ENCODE peak calls at places on chromosomes 7 and 10, in six cellular contexts. M is lower lobe of right lung, T is uterus, Z is left ventricle myocardium inferior, E is thoracic aorta, B is RWPE2. G is an unnamed sample. For H3K27me3, the result is how much of the 10 kb centered on the place peaks cover.

GRCh38 chr7:106952658-106953231 is 87.7 kb downstream of the PIK3CG start:
- DNase-seq in T (no peak), B (no peak), E (no peak), Z (peak), M (peak), G (peak)

GRCh38 chr7:152520861-152521302 is 85.1 kb upstream of the KMT2C start:
- DNase-seq in M (no peak), B (no peak), E (no peak), Z (no peak), T (no peak), G (no peak)

GRCh38 chr7:155222578-155222977 is 75.1 kb upstream of the INSIG1 start:
- DNase-seq in T (no peak), E (no peak), Z (no peak), M (no peak), B (no peak), G (no peak)

GRCh38 chr7:37311282-37311868 is 137.3 kb downstream of the ELMO1 start:
- DNase-seq in T (no peak), B (no peak), E (no peak), Z (no peak), M (peak), G (no peak)

GRCh38 chr7:42456756-42457276 is 219.8 kb upstream of the GLI3 start:
- DNase-seq in M (no peak), E (no peak), B (no peak), Z (no peak), T (no peak), G (no peak)

GRCh38 chr7:135164357-135165021 is 6.0 kb downstream of the CYREN start:
- DNase-seq in E (no peak), T (no peak), Z (no peak), M (no peak), B (no peak), G (no peak)

GRCh38 chr10:35342381-35342780 is 6.1 kb downstream of the CCNY start:
- DNase-seq in Z (no peak), T (no peak), B (no peak), E (no peak), M (no peak), G (no peak)

GRCh38 chr7:26156454-26157365 is 4.7 kb downstream of the NFE2L3 start:
- DNase-seq in M (no peak), E (no peak), B (no peak), Z (no peak), T (no peak), G (peak)

GRCh38 chr10:566241-566885 is 123.1 kb downstream of the DIP2C start:
- DNase-seq in Z (no peak), M (peak), B (no peak), E (no peak), T (no peak), G (no peak)

GRCh38 chr10:110591760-110592159 is 24.3 kb downstream of the SMC3 start:
- DNase-seq in T (no peak), Z (no peak), M (no peak), B (no peak), E (no peak), G (no peak)

GRCh38 chr10:80579370-80579769 is 41.7 kb downstream of the SH2D4B start:
- DNase-seq in E (no peak), M (no peak), Z (no peak), T (no peak), B (no peak), G (no peak)

GRCh38 chr7:111752022-111752582 is 189.8 kb upstream of the IMMP2L start:
- DNase-seq in M (peak), E (no peak), Z (peak), T (peak), B (no peak), G (peak)

GRCh38 chr7:51647931-51648351 is 331.3 kb upstream of the COBL start:
- DNase-seq in Z (no peak), T (no peak), E (no peak), M (no peak), B (peak), G (peak)

GRCh38 chr7:617614-618538 is 98.2 kb upstream of the PDGFA start:
- DNase-seq in M (no peak), B (no peak), E (no peak), T (no peak), Z (no peak), G (no peak)

GRCh38 chr10:130587718-130588117 is 451.5 kb downstream of the GLRX3 start:
- DNase-seq in M (no peak), T (no peak), B (no peak), Z (no peak), E (no peak), G (no peak)

GRCh38 chr7:78530351-78530750 is 731.8 kb downstream of the PHTF2 start:
- DNase-seq in B (no peak), T (no peak), E (no peak), Z (no peak), M (no peak), G (peak)

GRCh38 chr7:117284692-117285091 is 38.2 kb downstream of the WNT2 start:
- DNase-seq in Z (no peak), B (no peak), T (no peak), E (no peak), M (no peak), G (no peak)

GRCh38 chr7:115145512-115145911 is 223.6 kb downstream of the MDFIC start:
- DNase-seq in Z (no peak), T (no peak), M (no peak), E (no peak), B (no peak), G (peak)

GRCh38 chr7:120981888-120982615 is 6.5 kb upstream of the CPED1 start:
- DNase-seq in Z (no peak), B (no peak), T (no peak), M (no peak), E (no peak), G (peak)

GRCh38 chr7:80263821-80264220 is 129.2 kb downstream of the GNAI1 start:
- DNase-seq in E (no peak), B (no peak), Z (no peak), T (no peak), M (no peak), G (no peak)

GRCh38 chr7:17638727-17639126 is 301.6 kb downstream of the SNX13 start:
- DNase-seq in Z (no peak), T (no peak), B (peak), E (no peak), M (no peak), G (peak)

GRCh38 chr10:69682955-69683474 is 53.0 kb downstream of the FAM241B start:
- DNase-seq in B (no peak), T (no peak), M (no peak), E (no peak), Z (no peak), G (no peak)

GRCh38 chr7:6142871-6143380 is 111.8 kb downstream of the ANKRD61 start:
- DNase-seq in E (no peak), T (no peak), B (no peak), M (no peak), Z (no peak), G (no peak)

GRCh38 chr10:35274511-35275060 is 61.7 kb upstream of the CCNY start:
- DNase-seq in Z (no peak), B (no peak), M (no peak), E (no peak), T (no peak), G (no peak)

GRCh38 chr7:41872951-41873350 is 170.1 kb upstream of the INHBA start:
- DNase-seq in T (no peak), B (no peak), Z (no peak), M (no peak), E (no peak), G (no peak)

GRCh38 chr7:71752171-71752935 is 620.4 kb downstream of the GALNT17 start:
- DNase-seq in Z (peak), T (no peak), B (no peak), M (peak), E (no peak), G (no peak)

GRCh38 chr10:34906021-34906965 is 91.2 kb upstream of the PARD3 start:
- DNase-seq in B (peak), T (no peak), Z (no peak), E (no peak), M (peak), G (peak)

GRCh38 chr10:92290076-92290836 is 622 bp downstream of the CPEB3 start:
- DNase-seq in Z (peak), E (no peak), B (no peak), T (no peak), M (no peak), G (peak)

GRCh38 chr10:13872411-13872810 is 285.6 kb downstream of the PRPF18 start:
- DNase-seq in B (no peak), M (no peak), T (no peak), Z (no peak), E (no peak), G (no peak)

GRCh38 chr10:99523251-99523773 is 9.4 kb upstream of the NKX2-3 start:
- DNase-seq in E (no peak), T (no peak), B (no peak), M (no peak), Z (no peak), G (no peak)

GRCh38 chr10:98006266-98006665 is 24.2 kb downstream of the CRTAC1 start:
- DNase-seq in E (no peak), Z (no peak), T (no peak), M (no peak), B (no peak), G (no peak)

DNA sequence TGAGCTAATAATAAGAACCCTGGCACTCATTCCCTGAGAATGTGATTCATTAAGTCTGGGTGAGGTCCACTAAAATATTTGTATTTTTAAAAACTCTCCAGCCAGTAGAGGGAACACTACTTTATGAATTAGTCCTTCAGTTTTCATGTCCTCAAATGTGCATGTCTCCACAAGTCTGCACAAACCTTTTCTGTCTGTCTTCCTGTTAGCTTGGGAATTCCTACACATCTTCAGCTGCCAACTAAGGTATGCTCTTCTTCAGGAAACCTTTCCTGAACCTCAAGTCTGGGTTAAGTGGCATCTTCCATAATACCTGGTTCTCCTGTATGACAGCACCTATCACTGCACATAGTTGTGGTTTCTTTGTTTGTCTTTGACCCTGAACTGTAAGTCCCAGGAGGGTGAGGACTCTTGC is 119.6 kb upstream of the MKX start:
- DNase-seq in E (no peak), T (no peak), Z (no peak), M (no peak), B (no peak), G (peak)
- TF ChIP-seq CTCF in E (no peak), T (no peak), Z (no peak), M (no peak), B (peak), G (peak)

GRCh38 chr10:101122270-101123084 is 8.6 kb upstream of the TLX1 start:
- DNase-seq in B (no peak), E (no peak), M (no peak), T (no peak), Z (no peak), G (no peak)
- H3K4me3 ChIP-seq in B (no peak), E (peak), M (no peak), T (no peak), Z (peak), G (no peak)

DNA sequence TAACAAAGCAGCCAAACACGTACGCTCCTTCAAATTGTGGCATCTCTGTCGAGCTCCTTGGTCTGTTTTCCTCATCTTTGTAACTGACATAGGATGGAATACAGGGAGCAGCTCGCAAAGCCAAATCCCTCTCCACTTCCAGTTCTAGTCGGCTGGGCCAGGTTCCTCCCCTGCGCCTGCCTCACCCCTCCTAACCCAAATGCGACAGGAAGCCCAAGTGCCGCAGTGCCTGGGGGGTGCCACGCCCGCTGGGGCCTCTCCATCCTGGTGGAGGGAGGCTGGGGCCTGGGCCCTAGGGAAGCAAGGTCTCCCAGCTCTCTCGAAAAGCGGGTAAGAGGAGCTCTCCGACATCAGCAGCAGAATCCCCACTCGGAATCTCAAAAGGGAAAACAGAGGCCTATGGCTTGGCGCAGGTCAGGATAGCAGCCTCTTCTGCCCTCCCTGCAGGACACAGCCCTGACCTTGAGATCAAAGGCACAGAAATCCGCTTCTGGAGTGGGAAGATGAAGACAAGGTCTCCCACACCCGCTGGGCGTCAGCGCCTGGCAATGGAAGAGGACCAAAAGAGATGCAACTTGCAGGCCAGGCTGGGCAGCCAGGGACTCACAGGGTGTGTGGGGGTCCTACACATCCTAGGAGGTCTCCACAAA is 165.8 kb downstream of the NRF1 start:
- DNase-seq in Z (no peak), E (no peak), M (no peak), T (no peak), B (no peak), G (no peak)
- H3K27me3 ChIP-seq in Z (half or more), E (under half), M (half or more), T (under half), B (under half), G (under half)

GRCh38 chr10:19168584-19168983 is 120.0 kb downstream of the MALRD1 start:
- DNase-seq in Z (no peak), T (no peak), E (no peak), M (no peak), B (no peak), G (no peak)
- TF ChIP-seq CTCF in Z (peak), T (no peak), E (no peak), M (no peak), B (peak), G (no peak)

GRCh38 chr10:68329506-68329861 is 2.4 kb upstream of the HNRNPH3 start:
- DNase-seq in M (no peak), B (no peak), E (no peak), T (no peak), Z (no peak), G (no peak)

GRCh38 chr10:68332259-68333057 is at the start of gene PBLD:
- DNase-seq in T (peak), E (peak), Z (peak), B (peak), M (peak), G (peak)

GRCh38 chr10:68331455-68332258 is at the start of gene HNRNPH3:
- DNase-seq in Z (peak), M (peak), B (peak), T (peak), E (peak), G (peak)

GRCh38 chr10:68330852-68331454 is 911 bp upstream of the HNRNPH3 start:
- DNase-seq in M (no peak), T (peak), B (no peak), E (no peak), Z (peak), G (no peak)

GRCh38 chr10:68327889-68328786 is 3.7 kb upstream of the HNRNPH3 start:
- DNase-seq in T (no peak), M (no peak), B (no peak), Z (no peak), E (no peak), G (peak)
- H3K4me3 ChIP-seq in T (peak), M (peak), B (no peak), Z (peak), E (peak), G (no peak)

GRCh38 chr10:132785433-132786278 is at the start of gene NKX6-2:
- DNase-seq in B (no peak), E (no peak), Z (no peak), T (no peak), M (no peak), G (no peak)

GRCh38 chr10:132783865-132784581 is 1.9 kb downstream of the NKX6-2 start:
- DNase-seq in Z (no peak), B (no peak), E (no peak), M (no peak), T (no peak), G (no peak)

GRCh38 chr10:132783165-132783736 is 2.7 kb downstream of the NKX6-2 start:
- DNase-seq in T (no peak), Z (no peak), B (no peak), M (no peak), E (no peak), G (no peak)

GRCh38 chr10:132786279-132786528 is 257 bp upstream of the NKX6-2 start:
- DNase-seq in M (no peak), E (no peak), B (no peak), T (no peak), Z (no peak), G (no peak)

GRCh38 chr10:132784582-132785432 is 1.1 kb downstream of the NKX6-2 start:
- DNase-seq in T (no peak), M (no peak), B (no peak), Z (no peak), E (no peak), G (no peak)
- H3K27me3 ChIP-seq in T (under half), M (half or more), B (half or more), Z (half or more), E (under half), G (under half)

GRCh38 chr7:32427769-32428291 is 62.4 kb downstream of the LSM5 start:
- DNase-seq in T (peak), M (peak), B (peak), Z (peak), E (no peak), G (peak)
- TF ChIP-seq CTCF in T (no peak), M (peak), B (peak), Z (peak), E (no peak), G (peak)

GRCh38 chr10:102500621-102501149 is 1.8 kb downstream of the ACTR1A start:
- DNase-seq in T (no peak), M (no peak), B (no peak), Z (no peak), E (no peak), G (no peak)
- H3K4me3 ChIP-seq in T (no peak), M (peak), B (no peak), Z (peak), E (peak), G (no peak)

DNA sequence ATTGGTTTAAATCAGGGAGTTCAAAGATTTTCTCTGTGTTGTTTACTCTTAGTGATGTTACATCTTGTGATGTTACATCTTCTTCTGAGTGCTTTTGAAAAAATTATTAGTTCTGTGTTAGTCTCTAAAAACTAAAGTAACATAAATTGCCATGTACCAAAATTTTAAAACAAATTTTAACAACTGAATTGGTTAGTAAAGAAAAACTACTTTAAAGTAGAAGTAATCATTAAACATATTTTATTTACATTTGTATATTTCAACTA is 5.2 kb upstream of the IGF2BP3 start:
- DNase-seq in E (no peak), T (no peak), M (no peak), Z (no peak), B (no peak), G (no peak)
- H3K27me3 ChIP-seq in E (half or more), T (under half), M (half or more), Z (half or more), B (under half), G (under half)